ENCODE peak calls at places on chromosomes 13 and 19, in four cellular contexts. I is SK-N-SH, O is HCT116, S is K562. V is an unnamed sample.

GRCh38 chr13:106047859-106048258 is 487.6 kb downstream of the EFNB2 start:
- DNase-seq in I (no peak), O (no peak), S (no peak), V (no peak)

GRCh38 chr19:54186351-54186750 is 3.0 kb downstream of the MBOAT7 start:
- DNase-seq in I (no peak), O (no peak), S (no peak), V (no peak)

GRCh38 chr19:43526884-43527859 is at the start of gene ETHE1:
- DNase-seq in I (peak), O (no peak), S (peak), V (peak)

GRCh38 chr13:23086951-23087350 is 93.8 kb upstream of the SGCG start:
- DNase-seq in I (no peak), O (no peak), S (no peak), V (no peak)

GRCh38 chr19:12668937-12669271 is 2.3 kb downstream of the WDR83 start:
- DNase-seq in I (peak), O (no peak), S (peak), V (peak)

GRCh38 chr19:56983148-56983547 is 136.6 kb upstream of the USP29 start:
- DNase-seq in I (no peak), O (no peak), S (no peak), V (no peak)

GRCh38 chr19:50602935-50603334 is 34.7 kb upstream of the LRRC4B start:
- DNase-seq in I (no peak), O (no peak), S (no peak), V (no peak)

GRCh38 chr19:9941236-9941635 is 4.9 kb upstream of the OLFM2 start:
- DNase-seq in I (no peak), O (no peak), S (no peak), V (no peak)

GRCh38 chr19:2546128-2547032 is 70.5 kb downstream of the GADD45B start:
- DNase-seq in I (no peak), O (no peak), S (peak), V (peak)

GRCh38 chr19:30160426-30160825 is 211.8 kb upstream of the ZNF536 start:
- DNase-seq in I (no peak), O (no peak), S (no peak), V (no peak)

GRCh38 chr19:2888739-2889224 is 11.9 kb upstream of the ZNF57 start:
- DNase-seq in I (no peak), O (no peak), S (no peak), V (no peak)

GRCh38 chr13:99528547-99528946 is 27.3 kb downstream of the TM9SF2 start:
- DNase-seq in I (no peak), O (no peak), S (no peak), V (peak)

GRCh38 chr19:45097776-45098520 is 5.0 kb downstream of the PPP1R37 start:
- DNase-seq in I (no peak), O (no peak), S (peak), V (peak)

GRCh38 chr19:33234736-33235135 is 9.1 kb upstream of the SLC7A10 start:
- DNase-seq in I (no peak), O (no peak), S (no peak), V (no peak)

GRCh38 chr19:33236696-33237390 is 11.2 kb upstream of the SLC7A10 start:
- DNase-seq in I (peak), O (no peak), S (no peak), V (no peak)

GRCh38 chr19:33235996-33236350 is 10.3 kb upstream of the SLC7A10 start:
- DNase-seq in I (no peak), O (no peak), S (no peak), V (no peak)

GRCh38 chr19:33234092-33234491 is 8.4 kb upstream of the SLC7A10 start:
- DNase-seq in I (no peak), O (no peak), S (no peak), V (no peak)

DNA sequence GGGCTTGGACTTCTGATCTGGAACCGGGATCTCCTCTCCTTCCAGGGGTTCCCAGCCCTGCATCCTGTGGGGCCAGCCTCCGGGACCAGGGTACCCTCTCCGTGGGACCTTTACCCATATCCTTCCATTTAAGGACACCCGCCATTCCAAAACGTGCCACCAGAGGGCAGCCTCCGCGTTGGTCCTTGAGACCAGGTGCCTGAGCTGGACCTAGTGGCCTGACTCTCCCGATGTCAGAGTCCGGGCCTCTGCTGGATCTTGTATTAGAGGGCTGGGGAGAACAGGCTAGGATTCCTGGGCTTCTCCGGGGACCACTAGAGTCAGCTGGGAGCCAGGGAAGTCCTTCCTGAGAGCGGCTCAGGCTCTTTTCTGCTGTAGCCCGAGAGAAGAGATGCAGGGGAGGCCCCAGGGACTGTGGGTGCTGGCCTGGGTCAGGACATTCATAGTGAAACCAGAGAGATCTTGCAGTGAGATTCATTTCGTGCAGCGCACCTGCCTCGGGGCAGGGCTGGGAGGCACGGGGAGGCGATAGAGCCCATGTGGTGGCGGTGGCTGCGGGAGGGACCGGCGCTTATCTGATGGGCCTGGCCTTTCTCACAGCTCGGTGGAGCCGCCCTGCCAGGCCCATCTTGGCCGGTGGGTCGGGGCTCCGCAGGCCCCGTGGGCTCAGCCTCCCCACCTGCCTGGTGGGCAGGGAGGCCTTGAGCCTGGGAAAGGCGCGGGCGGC is 9.8 kb upstream of the SLC7A10 start:
- DNase-seq in I (peak), O (peak), S (peak), V (peak)
- TF ChIP-seq ELF1 in I (no peak), O (no peak), S (no peak), V (no peak)

DNA sequence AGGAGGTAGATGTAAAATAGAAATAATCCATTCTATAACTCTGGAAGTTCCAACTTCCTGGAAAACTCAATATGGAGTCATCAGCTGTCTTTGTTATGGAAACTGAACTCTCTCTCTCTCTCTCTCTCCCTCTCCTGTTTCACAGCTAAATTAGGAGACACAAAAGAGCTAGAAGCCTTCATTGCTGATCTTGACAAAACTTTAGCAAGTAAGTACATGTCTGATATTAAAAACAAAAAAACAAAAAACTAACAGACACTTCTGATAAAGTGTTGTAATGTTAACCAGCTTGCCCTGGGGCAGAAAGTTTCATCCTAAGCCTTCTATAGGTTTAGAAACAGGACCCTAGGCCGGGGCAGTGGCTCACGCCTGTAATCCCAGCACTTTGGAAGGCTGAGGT is 11.3 kb downstream of the RGCC start:
- DNase-seq in I (no peak), O (no peak), S (no peak), V (no peak)
- TF ChIP-seq ELF1 in I (no peak), O (no peak), S (no peak), V (no peak)

GRCh38 chr13:48160879-48161278 is 66.0 kb upstream of the MED4 start:
- DNase-seq in I (no peak), O (no peak), S (no peak), V (no peak)

GRCh38 chr13:48158915-48159314 is 64.0 kb upstream of the MED4 start:
- DNase-seq in I (no peak), O (no peak), S (no peak), V (no peak)

GRCh38 chr13:48161530-48162179 is 66.8 kb upstream of the MED4 start:
- DNase-seq in I (no peak), O (no peak), S (no peak), V (no peak)

GRCh38 chr13:48158290-48158689 is 63.4 kb upstream of the MED4 start:
- DNase-seq in I (no peak), O (no peak), S (no peak), V (no peak)

GRCh38 chr13:48159436-48160225 is 64.7 kb upstream of the MED4 start:
- DNase-seq in I (no peak), O (no peak), S (no peak), V (no peak)
- TF ChIP-seq ELF1 in I (no peak), O (no peak), S (no peak), V (no peak)

DNA sequence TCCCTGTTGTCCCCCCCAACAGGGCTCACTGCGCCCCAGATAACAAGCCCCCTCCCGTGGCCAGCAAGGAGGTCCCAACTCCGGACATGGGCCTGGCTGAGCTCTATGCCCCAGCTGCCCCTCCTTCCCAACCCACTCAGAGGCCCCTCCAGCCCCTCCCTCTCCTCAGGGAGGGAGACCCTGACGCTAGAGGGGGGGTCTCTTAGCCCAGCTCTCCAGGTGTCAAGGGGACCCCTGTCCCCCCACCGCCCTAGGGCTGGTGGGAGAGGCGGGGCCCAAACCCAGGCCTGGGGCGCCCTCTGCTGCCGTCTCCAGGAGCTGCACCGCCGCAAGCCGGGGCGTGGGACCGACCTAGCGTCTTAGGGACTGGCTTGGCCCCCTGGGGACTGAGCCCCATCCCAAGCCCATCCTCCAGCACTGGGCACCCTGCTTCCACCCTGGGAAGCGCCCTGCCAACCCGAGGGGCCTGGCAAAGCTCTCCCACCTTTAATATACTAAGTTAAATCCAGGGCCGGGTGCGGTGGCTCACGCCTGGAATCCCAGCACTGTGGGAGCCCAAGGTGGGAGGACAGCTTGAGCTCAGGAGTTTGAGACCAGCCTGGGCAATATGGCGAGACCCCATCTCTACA is 1.4 kb downstream of the GRIN3B start:
- DNase-seq in I (peak), O (no peak), S (peak), V (no peak)
- TF ChIP-seq ELF1 in I (no peak), O (no peak), S (no peak), V (no peak)

GRCh38 chr19:16066611-16067104 is 9.6 kb upstream of the TPM4 start:
- DNase-seq in I (peak), O (peak), S (peak), V (peak)
- TF ChIP-seq ELF1 in I (no peak), O (no peak), S (peak), V (no peak)

DNA sequence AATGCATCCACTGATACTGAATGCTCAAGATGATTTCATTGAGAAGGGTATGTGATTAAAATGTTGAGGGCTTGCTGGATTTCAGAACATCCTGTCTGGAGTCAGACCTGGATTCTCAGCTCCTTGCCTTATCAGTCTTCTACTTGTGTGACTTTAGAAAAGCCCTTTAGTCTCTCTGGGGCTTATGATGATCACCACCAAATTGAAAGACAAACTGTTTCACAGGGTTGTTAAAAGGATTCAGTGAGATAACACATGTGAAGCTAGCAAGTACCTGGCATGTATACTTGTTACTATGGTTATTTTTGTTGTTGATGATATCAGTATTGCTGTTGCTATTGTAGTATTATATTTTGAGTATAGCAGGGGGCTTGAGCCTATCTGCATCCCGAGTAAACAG is 118.5 kb downstream of the GPC6 start:
- DNase-seq in I (no peak), O (no peak), S (no peak), V (no peak)
- TF ChIP-seq ELF1 in I (no peak), O (no peak), S (no peak), V (no peak)

V was measured in HepG2.